ENCODE peak calls at places on chromosomes 11 and 22, in five cellular contexts. N is T-helper 9 cell, E is T-helper 17 cell, U is activated T-cell treated with anti-CD3 and anti-CD28 coated beads for 1 hour, X is ACHN. K is an unnamed sample.

GRCh38 chr11:88535916-88536547 is 198.5 kb upstream of the CTSC start:
- DNase-seq in N (no peak), E (no peak), U (no peak), X (peak; percentile 90), K (peak; percentile 87)

GRCh38 chr11:10979529-10979928 is 121.7 kb upstream of the ZBED5 start:
- DNase-seq in N (no peak), E (no peak), U (no peak), X (no peak), K (no peak)

GRCh38 chr11:26442131-26442530 is 110.2 kb downstream of the ANO3 start:
- DNase-seq in N (no peak), E (no peak), U (no peak), X (no peak), K (no peak)

GRCh38 chr22:37189011-37189466 is 992 bp upstream of the C1QTNF6 start:
- DNase-seq in N (no peak), E (no peak), U (no peak), X (peak; percentile 25), K (no peak)

GRCh38 chr22:46047226-46047625 is 70.3 kb upstream of the WNT7B start:
- DNase-seq in N (no peak), E (no peak), U (no peak), X (no peak), K (no peak)

GRCh38 chr11:27280131-27280530 is 82.9 kb downstream of the CCDC34 start:
- DNase-seq in N (no peak), E (no peak), U (no peak), X (no peak), K (no peak)

GRCh38 chr11:9210224-9210921 is 54.8 kb downstream of the DENND5A start:
- DNase-seq in N (no peak), E (no peak), U (no peak), X (no peak), K (no peak)

GRCh38 chr11:78402842-78403241 is 14.8 kb downstream of the GAB2 start:
- DNase-seq in N (no peak), E (no peak), U (no peak), X (no peak), K (no peak)

GRCh38 chr22:27605390-27605789 is 196.2 kb downstream of the MN1 start:
- DNase-seq in N (no peak), E (no peak), U (no peak), X (no peak), K (no peak)

GRCh38 chr11:83156150-83156995 is 558 bp upstream of the PCF11 start:
- DNase-seq in N (peak; percentile 90), E (peak; percentile 98), U (peak; percentile 94), X (peak; percentile 99), K (peak; percentile 98)

GRCh38 chr11:33476945-33477584 is 219.9 kb downstream of the HIPK3 start:
- DNase-seq in N (no peak), E (no peak), U (no peak), X (no peak), K (no peak)

GRCh38 chr22:28813772-28814518 is 13.6 kb upstream of the XBP1 start:
- DNase-seq in N (no peak), E (no peak), U (no peak), X (no peak), K (no peak)

GRCh38 chr11:100867601-100868000 is 180.5 kb downstream of the ARHGAP42 start:
- DNase-seq in N (no peak), E (no peak), U (no peak), X (no peak), K (peak; percentile 60)

GRCh38 chr11:106917973-106918372 is 100.3 kb downstream of the GUCY1A2 start:
- DNase-seq in N (no peak), E (no peak), U (no peak), X (peak; percentile 18), K (no peak)

GRCh38 chr11:76796511-76797203 is 13.5 kb downstream of the TSKU start:
- DNase-seq in N (no peak), E (no peak), U (no peak), X (no peak), K (no peak)

GRCh38 chr11:73204711-73205121 is 13.4 kb upstream of the P2RY2 start:
- DNase-seq in N (no peak), E (no peak), U (no peak), X (no peak), K (no peak)

GRCh38 chr11:100719362-100719761 is 32.3 kb downstream of the ARHGAP42 start:
- DNase-seq in N (no peak), E (no peak), U (no peak), X (peak; percentile 12), K (peak; percentile 47)

GRCh38 chr11:22730319-22730718 is 63.9 kb downstream of the GAS2 start:
- DNase-seq in N (no peak), E (no peak), U (no peak), X (peak; percentile 27), K (no peak)

GRCh38 chr11:65425971-65426838 is 3.6 kb downstream of the NEAT1 start:
- DNase-seq in N (no peak), E (no peak), U (no peak), X (peak; percentile 42), K (peak; percentile 59)

GRCh38 chr22:26751217-26751616 is 93.8 kb downstream of the MIAT start:
- DNase-seq in N (no peak), E (no peak), U (no peak), X (no peak), K (no peak)

GRCh38 chr22:20131593-20131855 is at the start of gene ZDHHC8:
- DNase-seq in N (peak; percentile 59), E (peak; percentile 42), U (peak; percentile 41), X (no peak), K (no peak)

GRCh38 chr11:34036456-34036855 is 15.1 kb upstream of the CAPRIN1 start:
- DNase-seq in N (no peak), E (no peak), U (no peak), X (no peak), K (no peak)

GRCh38 chr11:36051235-36052072 is 107.6 kb downstream of the LDLRAD3 start:
- DNase-seq in N (no peak), E (no peak), U (no peak), X (no peak), K (no peak)

GRCh38 chr11:40178470-40178869 is 1281.0 kb downstream of the LRRC4C start:
- DNase-seq in N (no peak), E (no peak), U (no peak), X (no peak), K (no peak)

GRCh38 chr11:121552160-121552559 is 99.4 kb upstream of the SORL1-AS1 start:
- DNase-seq in N (no peak), E (no peak), U (no peak), X (no peak), K (no peak)

GRCh38 chr11:11397043-11397415 is 44.0 kb upstream of the CSNK2A3 start:
- DNase-seq in N (no peak), E (no peak), U (no peak), X (no peak), K (no peak)

K was measured in epithelial cell of proximal tubule.